ENCODE peak calls at places on chromosomes 13 and 19, in nine cellular contexts. One of them, this sample, is unnamed.

GRCh38 chr19:13334801-13335481 is 171.3 kb downstream of the CACNA1A start:
- DNase-seq in mucosa of descending colon: no peak
- DNase-seq in stomach: no peak
- DNase-seq in Caco-2: no peak
- DNase-seq in fibroblast of the aortic adventitia: no peak
- DNase-seq in progenitor cell of endocrine pancreas: no peak
- DNase-seq in CD4-positive, alpha-beta T cell: no peak
- DNase-seq in osteoblast: no peak
- DNase-seq in GM13977: no peak
- DNase-seq in this sample: no peak

GRCh38 chr19:22622901-22623840 is 11.0 kb upstream of the ZNF492 start:
- DNase-seq in mucosa of descending colon: no peak
- DNase-seq in stomach: no peak
- DNase-seq in Caco-2: no peak
- DNase-seq in fibroblast of the aortic adventitia: no peak
- DNase-seq in progenitor cell of endocrine pancreas: no peak
- DNase-seq in CD4-positive, alpha-beta T cell: no peak
- DNase-seq in osteoblast: peak
- DNase-seq in GM13977: no peak
- DNase-seq in this sample: no peak

GRCh38 chr19:35729763-35730162 is 12.0 kb downstream of the KMT2B start:
- DNase-seq in mucosa of descending colon: no peak
- DNase-seq in stomach: no peak
- DNase-seq in Caco-2: no peak
- DNase-seq in fibroblast of the aortic adventitia: no peak
- DNase-seq in progenitor cell of endocrine pancreas: no peak
- DNase-seq in CD4-positive, alpha-beta T cell: no peak
- DNase-seq in osteoblast: peak
- DNase-seq in GM13977: peak
- DNase-seq in this sample: no peak

GRCh38 chr19:37929512-37929911 is 22.5 kb downstream of the SIPA1L3 start:
- DNase-seq in mucosa of descending colon: no peak
- DNase-seq in stomach: no peak
- DNase-seq in Caco-2: no peak
- DNase-seq in fibroblast of the aortic adventitia: no peak
- DNase-seq in progenitor cell of endocrine pancreas: no peak
- DNase-seq in CD4-positive, alpha-beta T cell: no peak
- DNase-seq in osteoblast: no peak
- DNase-seq in GM13977: no peak
- DNase-seq in this sample: no peak

GRCh38 chr19:43699506-43700367 is 16.1 kb upstream of the IRGC start:
- DNase-seq in mucosa of descending colon: peak
- DNase-seq in stomach: peak
- DNase-seq in Caco-2: no peak
- DNase-seq in fibroblast of the aortic adventitia: peak
- DNase-seq in progenitor cell of endocrine pancreas: peak
- DNase-seq in CD4-positive, alpha-beta T cell: no peak
- DNase-seq in osteoblast: peak
- DNase-seq in GM13977: no peak
- DNase-seq in this sample: no peak

GRCh38 chr19:11856568-11857264 is 8.2 kb downstream of the ZNF439 start:
- DNase-seq in mucosa of descending colon: no peak
- DNase-seq in stomach: no peak
- DNase-seq in Caco-2: peak
- DNase-seq in fibroblast of the aortic adventitia: no peak
- DNase-seq in progenitor cell of endocrine pancreas: no peak
- DNase-seq in CD4-positive, alpha-beta T cell: no peak
- DNase-seq in osteoblast: no peak
- DNase-seq in GM13977: no peak
- DNase-seq in this sample: no peak

GRCh38 chr19:42132030-42132628 is at the start of gene POU2F2:
- DNase-seq in mucosa of descending colon: peak
- DNase-seq in stomach: peak
- DNase-seq in Caco-2: no peak
- DNase-seq in fibroblast of the aortic adventitia: no peak
- DNase-seq in progenitor cell of endocrine pancreas: no peak
- DNase-seq in CD4-positive, alpha-beta T cell: peak
- DNase-seq in osteoblast: peak
- DNase-seq in GM13977: peak
- DNase-seq in this sample: no peak

GRCh38 chr19:5354403-5354802 is 13.8 kb upstream of the PTPRS start:
- DNase-seq in mucosa of descending colon: no peak
- DNase-seq in stomach: no peak
- DNase-seq in Caco-2: peak
- DNase-seq in fibroblast of the aortic adventitia: no peak
- DNase-seq in progenitor cell of endocrine pancreas: no peak
- DNase-seq in CD4-positive, alpha-beta T cell: no peak
- DNase-seq in osteoblast: no peak
- DNase-seq in GM13977: peak
- DNase-seq in this sample: peak

GRCh38 chr13:44930907-44931676 is 58.2 kb downstream of the NUFIP1 start:
- DNase-seq in mucosa of descending colon: no peak
- DNase-seq in stomach: no peak
- DNase-seq in Caco-2: no peak
- DNase-seq in fibroblast of the aortic adventitia: peak
- DNase-seq in progenitor cell of endocrine pancreas: no peak
- DNase-seq in CD4-positive, alpha-beta T cell: no peak
- DNase-seq in osteoblast: no peak
- DNase-seq in GM13977: no peak
- DNase-seq in this sample: no peak

GRCh38 chr13:51122868-51123267 is 11.8 kb upstream of the C13orf42 start:
- DNase-seq in mucosa of descending colon: no peak
- DNase-seq in stomach: no peak
- DNase-seq in Caco-2: peak
- DNase-seq in fibroblast of the aortic adventitia: no peak
- DNase-seq in progenitor cell of endocrine pancreas: no peak
- DNase-seq in CD4-positive, alpha-beta T cell: no peak
- DNase-seq in osteoblast: no peak
- DNase-seq in GM13977: no peak
- DNase-seq in this sample: peak

GRCh38 chr19:45019187-45019586 is 17.9 kb downstream of the RELB start:
- DNase-seq in mucosa of descending colon: no peak
- DNase-seq in stomach: no peak
- DNase-seq in Caco-2: no peak
- DNase-seq in fibroblast of the aortic adventitia: no peak
- DNase-seq in progenitor cell of endocrine pancreas: no peak
- DNase-seq in CD4-positive, alpha-beta T cell: no peak
- DNase-seq in osteoblast: no peak
- DNase-seq in GM13977: no peak
- DNase-seq in this sample: no peak

GRCh38 chr19:45798995-45799517 is 6.4 kb upstream of the DMWD start:
- DNase-seq in mucosa of descending colon: no peak
- DNase-seq in stomach: peak
- DNase-seq in Caco-2: no peak
- DNase-seq in fibroblast of the aortic adventitia: peak
- DNase-seq in progenitor cell of endocrine pancreas: peak
- DNase-seq in CD4-positive, alpha-beta T cell: peak
- DNase-seq in osteoblast: peak
- DNase-seq in GM13977: peak
- DNase-seq in this sample: peak

GRCh38 chr13:97630725-97631124 is 196.8 kb downstream of the RAP2A start:
- DNase-seq in mucosa of descending colon: no peak
- DNase-seq in stomach: no peak
- DNase-seq in Caco-2: no peak
- DNase-seq in fibroblast of the aortic adventitia: no peak
- DNase-seq in progenitor cell of endocrine pancreas: no peak
- DNase-seq in CD4-positive, alpha-beta T cell: no peak
- DNase-seq in osteoblast: no peak
- DNase-seq in GM13977: no peak
- DNase-seq in this sample: no peak

GRCh38 chr13:97627566-97627965 is 193.6 kb downstream of the RAP2A start:
- DNase-seq in mucosa of descending colon: no peak
- DNase-seq in stomach: no peak
- DNase-seq in Caco-2: no peak
- DNase-seq in fibroblast of the aortic adventitia: peak
- DNase-seq in progenitor cell of endocrine pancreas: no peak
- DNase-seq in CD4-positive, alpha-beta T cell: no peak
- DNase-seq in osteoblast: peak
- DNase-seq in GM13977: no peak
- DNase-seq in this sample: peak

GRCh38 chr13:97629601-97630272 is 195.8 kb downstream of the RAP2A start:
- DNase-seq in mucosa of descending colon: no peak
- DNase-seq in stomach: no peak
- DNase-seq in Caco-2: no peak
- DNase-seq in fibroblast of the aortic adventitia: no peak
- DNase-seq in progenitor cell of endocrine pancreas: no peak
- DNase-seq in CD4-positive, alpha-beta T cell: no peak
- DNase-seq in osteoblast: no peak
- DNase-seq in GM13977: no peak
- DNase-seq in this sample: no peak

GRCh38 chr13:97631158-97631557 is 197.2 kb downstream of the RAP2A start:
- DNase-seq in mucosa of descending colon: no peak
- DNase-seq in stomach: no peak
- DNase-seq in Caco-2: no peak
- DNase-seq in fibroblast of the aortic adventitia: no peak
- DNase-seq in progenitor cell of endocrine pancreas: no peak
- DNase-seq in CD4-positive, alpha-beta T cell: no peak
- DNase-seq in osteoblast: no peak
- DNase-seq in GM13977: no peak
- DNase-seq in this sample: no peak
- TF ChIP-seq CTCF in mucosa of descending colon: no peak
- TF ChIP-seq CTCF in stomach: no peak
- TF ChIP-seq CTCF in Caco-2: no peak
- TF ChIP-seq CTCF in fibroblast of the aortic adventitia: no peak
- TF ChIP-seq CTCF in progenitor cell of endocrine pancreas: no peak
- TF ChIP-seq CTCF in CD4-positive, alpha-beta T cell: no peak
- TF ChIP-seq CTCF in osteoblast: no peak
- TF ChIP-seq CTCF in GM13977: peak
- TF ChIP-seq CTCF in this sample: no peak

GRCh38 chr13:42048625-42049453 is at the start of gene DGKH:
- DNase-seq in mucosa of descending colon: peak
- DNase-seq in stomach: peak
- DNase-seq in Caco-2: peak
- DNase-seq in fibroblast of the aortic adventitia: peak
- DNase-seq in progenitor cell of endocrine pancreas: peak
- DNase-seq in CD4-positive, alpha-beta T cell: peak
- DNase-seq in osteoblast: peak
- DNase-seq in GM13977: peak
- DNase-seq in this sample: peak
- TF ChIP-seq CTCF in mucosa of descending colon: no peak
- TF ChIP-seq CTCF in stomach: no peak
- TF ChIP-seq CTCF in Caco-2: no peak
- TF ChIP-seq CTCF in fibroblast of the aortic adventitia: no peak
- TF ChIP-seq CTCF in progenitor cell of endocrine pancreas: peak
- TF ChIP-seq CTCF in CD4-positive, alpha-beta T cell: no peak
- TF ChIP-seq CTCF in osteoblast: no peak
- TF ChIP-seq CTCF in GM13977: peak
- TF ChIP-seq CTCF in this sample: no peak

DNA sequence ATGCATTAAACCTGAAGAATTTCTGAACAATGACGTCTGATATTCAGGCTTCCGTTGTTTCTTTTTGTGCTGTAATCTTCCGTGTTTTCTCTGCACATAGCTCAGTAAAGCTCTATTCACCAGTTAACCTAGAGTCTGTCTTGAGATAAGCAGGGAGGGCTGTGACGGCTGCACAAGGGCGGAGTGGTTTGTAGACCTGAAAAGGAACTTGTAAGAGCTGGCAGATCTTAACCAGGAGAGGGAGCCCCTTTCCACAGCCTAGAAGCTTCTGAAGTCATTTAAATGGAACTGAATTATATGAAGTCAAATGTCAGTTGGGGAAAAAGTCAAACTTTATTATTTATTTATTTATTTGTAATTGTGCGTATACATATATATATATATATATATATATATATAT is 27.5 kb downstream of the DPRX start:
- DNase-seq in mucosa of descending colon: no peak
- DNase-seq in stomach: no peak
- DNase-seq in Caco-2: peak
- DNase-seq in fibroblast of the aortic adventitia: no peak
- DNase-seq in progenitor cell of endocrine pancreas: peak
- DNase-seq in CD4-positive, alpha-beta T cell: no peak
- DNase-seq in osteoblast: no peak
- DNase-seq in GM13977: no peak
- DNase-seq in this sample: no peak
- TF ChIP-seq CTCF in mucosa of descending colon: no peak
- TF ChIP-seq CTCF in stomach: no peak
- TF ChIP-seq CTCF in Caco-2: peak
- TF ChIP-seq CTCF in fibroblast of the aortic adventitia: no peak
- TF ChIP-seq CTCF in progenitor cell of endocrine pancreas: peak
- TF ChIP-seq CTCF in CD4-positive, alpha-beta T cell: no peak
- TF ChIP-seq CTCF in osteoblast: no peak
- TF ChIP-seq CTCF in GM13977: no peak
- TF ChIP-seq CTCF in this sample: no peak

GRCh38 chr13:72645521-72645920 is 81.9 kb downstream of the MZT1 start:
- DNase-seq in mucosa of descending colon: no peak
- DNase-seq in stomach: no peak
- DNase-seq in Caco-2: no peak
- DNase-seq in fibroblast of the aortic adventitia: no peak
- DNase-seq in progenitor cell of endocrine pancreas: no peak
- DNase-seq in CD4-positive, alpha-beta T cell: no peak
- DNase-seq in osteoblast: no peak
- DNase-seq in GM13977: no peak
- DNase-seq in this sample: no peak

GRCh38 chr13:72638059-72638815 is 89.2 kb downstream of the MZT1 start:
- DNase-seq in mucosa of descending colon: no peak
- DNase-seq in stomach: no peak
- DNase-seq in Caco-2: no peak
- DNase-seq in fibroblast of the aortic adventitia: no peak
- DNase-seq in progenitor cell of endocrine pancreas: no peak
- DNase-seq in CD4-positive, alpha-beta T cell: no peak
- DNase-seq in osteoblast: no peak
- DNase-seq in GM13977: no peak
- DNase-seq in this sample: no peak

GRCh38 chr13:72639377-72639776 is 88.1 kb downstream of the MZT1 start:
- DNase-seq in mucosa of descending colon: no peak
- DNase-seq in stomach: no peak
- DNase-seq in Caco-2: no peak
- DNase-seq in fibroblast of the aortic adventitia: no peak
- DNase-seq in progenitor cell of endocrine pancreas: no peak
- DNase-seq in CD4-positive, alpha-beta T cell: no peak
- DNase-seq in osteoblast: no peak
- DNase-seq in GM13977: no peak
- DNase-seq in this sample: no peak

GRCh38 chr13:72648513-72649065 is 78.8 kb downstream of the MZT1 start:
- DNase-seq in mucosa of descending colon: no peak
- DNase-seq in stomach: no peak
- DNase-seq in Caco-2: no peak
- DNase-seq in fibroblast of the aortic adventitia: no peak
- DNase-seq in progenitor cell of endocrine pancreas: no peak
- DNase-seq in CD4-positive, alpha-beta T cell: no peak
- DNase-seq in osteoblast: no peak
- DNase-seq in GM13977: no peak
- DNase-seq in this sample: no peak

DNA sequence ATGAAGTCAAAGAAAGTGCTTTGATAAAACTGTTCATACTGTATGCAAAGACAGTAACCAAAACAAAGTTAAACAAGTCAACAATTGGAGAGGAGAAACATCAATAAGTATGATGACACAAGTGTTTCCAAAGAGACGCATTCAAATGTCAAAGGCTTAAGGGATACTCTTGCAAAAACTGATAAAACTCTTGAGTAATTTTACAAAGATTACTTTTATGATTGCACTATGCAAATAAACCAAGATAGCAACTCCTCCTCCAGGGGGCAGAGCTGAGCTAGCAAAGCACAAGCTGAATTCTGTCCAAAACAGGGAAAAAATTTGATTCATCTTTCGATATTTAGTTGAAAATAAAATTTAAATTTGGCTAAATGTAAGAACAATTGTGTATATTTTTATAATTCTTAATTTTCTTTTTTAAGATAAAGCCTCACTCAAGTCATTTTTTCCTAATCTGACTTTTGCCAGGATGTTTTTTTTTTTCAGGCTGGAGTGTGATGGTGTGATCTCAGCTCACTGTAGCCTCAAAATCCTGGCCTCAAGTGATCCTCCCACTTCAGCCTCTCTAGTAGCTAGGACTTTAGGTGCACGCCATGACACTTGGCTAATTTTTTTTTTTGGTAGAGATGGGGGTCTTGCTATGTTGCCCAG is 84.0 kb downstream of the MZT1 start:
- DNase-seq in mucosa of descending colon: no peak
- DNase-seq in stomach: peak
- DNase-seq in Caco-2: peak
- DNase-seq in fibroblast of the aortic adventitia: peak
- DNase-seq in progenitor cell of endocrine pancreas: no peak
- DNase-seq in CD4-positive, alpha-beta T cell: peak
- DNase-seq in osteoblast: peak
- DNase-seq in GM13977: peak
- DNase-seq in this sample: peak
- TF ChIP-seq CTCF in mucosa of descending colon: peak
- TF ChIP-seq CTCF in stomach: peak
- TF ChIP-seq CTCF in Caco-2: peak
- TF ChIP-seq CTCF in fibroblast of the aortic adventitia: peak
- TF ChIP-seq CTCF in progenitor cell of endocrine pancreas: peak
- TF ChIP-seq CTCF in CD4-positive, alpha-beta T cell: peak
- TF ChIP-seq CTCF in osteoblast: peak
- TF ChIP-seq CTCF in GM13977: peak
- TF ChIP-seq CTCF in this sample: no peak

This sample was measured in Calu3.